ENCODE peak calls at places on chromosome 13, in seven cellular contexts. One of them, this sample, is unnamed.

GRCh38 chr13:43698009-43698408 is 88.8 kb downstream of the ENOX1 start:
- DNase-seq in IMR-90: no peak
- DNase-seq in H9: no peak
- DNase-seq in neuronal stem cell: no peak
- DNase-seq in mesendoderm: no peak
- DNase-seq in trophoblast cell: no peak
- DNase-seq in H1: no peak
- DNase-seq in this sample: no peak

GRCh38 chr13:112055417-112056206 is 11.3 kb upstream of the SOX1 start:
- DNase-seq in IMR-90: no peak
- DNase-seq in H9: peak
- DNase-seq in neuronal stem cell: no peak
- DNase-seq in mesendoderm: no peak
- DNase-seq in trophoblast cell: no peak
- DNase-seq in H1: no peak
- DNase-seq in this sample: no peak

GRCh38 chr13:113856716-113857065 is 7.2 kb downstream of the GAS6 start:
- DNase-seq in IMR-90: peak
- DNase-seq in H9: peak
- DNase-seq in neuronal stem cell: no peak
- DNase-seq in mesendoderm: no peak
- DNase-seq in trophoblast cell: no peak
- DNase-seq in H1: peak
- DNase-seq in this sample: peak

GRCh38 chr13:41428155-41428554 is 29.2 kb upstream of the RGCC start:
- DNase-seq in IMR-90: no peak
- DNase-seq in H9: peak
- DNase-seq in neuronal stem cell: peak
- DNase-seq in mesendoderm: peak
- DNase-seq in trophoblast cell: no peak
- DNase-seq in H1: peak
- DNase-seq in this sample: no peak

GRCh38 chr13:102658678-102659077 is 36.2 kb downstream of the METTL21C start:
- DNase-seq in IMR-90: no peak
- DNase-seq in H9: no peak
- DNase-seq in neuronal stem cell: no peak
- DNase-seq in mesendoderm: no peak
- DNase-seq in trophoblast cell: no peak
- DNase-seq in H1: no peak
- DNase-seq in this sample: no peak

GRCh38 chr13:28358673-28359072 is 136.3 kb downstream of the FLT1 start:
- DNase-seq in IMR-90: no peak
- DNase-seq in H9: no peak
- DNase-seq in neuronal stem cell: no peak
- DNase-seq in mesendoderm: no peak
- DNase-seq in trophoblast cell: no peak
- DNase-seq in H1: no peak
- DNase-seq in this sample: no peak

GRCh38 chr13:77511552-77511951 is 24.0 kb upstream of the SCEL start:
- DNase-seq in IMR-90: no peak
- DNase-seq in H9: no peak
- DNase-seq in neuronal stem cell: no peak
- DNase-seq in mesendoderm: no peak
- DNase-seq in trophoblast cell: no peak
- DNase-seq in H1: no peak
- DNase-seq in this sample: no peak

GRCh38 chr13:99307247-99307646 is at the start of gene GPR183:
- DNase-seq in IMR-90: peak
- DNase-seq in H9: no peak
- DNase-seq in neuronal stem cell: no peak
- DNase-seq in mesendoderm: no peak
- DNase-seq in trophoblast cell: peak
- DNase-seq in H1: no peak
- DNase-seq in this sample: peak

GRCh38 chr13:113877149-113877990 is 13.5 kb upstream of the GAS6 start:
- DNase-seq in IMR-90: no peak
- DNase-seq in H9: no peak
- DNase-seq in neuronal stem cell: no peak
- DNase-seq in mesendoderm: no peak
- DNase-seq in trophoblast cell: no peak
- DNase-seq in H1: no peak
- DNase-seq in this sample: no peak

GRCh38 chr13:32164622-32165268 is 133.2 kb downstream of the FRY start:
- DNase-seq in IMR-90: peak
- DNase-seq in H9: peak
- DNase-seq in neuronal stem cell: peak
- DNase-seq in mesendoderm: peak
- DNase-seq in trophoblast cell: peak
- DNase-seq in H1: peak
- DNase-seq in this sample: peak

GRCh38 chr13:110010433-110011135 is 224.2 kb upstream of the IRS2 start:
- DNase-seq in IMR-90: peak
- DNase-seq in H9: no peak
- DNase-seq in neuronal stem cell: no peak
- DNase-seq in mesendoderm: no peak
- DNase-seq in trophoblast cell: no peak
- DNase-seq in H1: no peak
- DNase-seq in this sample: peak

GRCh38 chr13:49539746-49540145 is 44.0 kb downstream of the PHF11 start:
- DNase-seq in IMR-90: no peak
- DNase-seq in H9: no peak
- DNase-seq in neuronal stem cell: no peak
- DNase-seq in mesendoderm: no peak
- DNase-seq in trophoblast cell: no peak
- DNase-seq in H1: no peak
- DNase-seq in this sample: no peak
- H3K4me2 ChIP-seq in IMR-90: no peak
- H3K4me2 ChIP-seq in H9: no peak
- H3K4me2 ChIP-seq in neuronal stem cell: no peak
- H3K4me2 ChIP-seq in mesendoderm: no peak
- H3K4me2 ChIP-seq in trophoblast cell: no peak
- H3K4me2 ChIP-seq in H1: no peak
- H3K4me2 ChIP-seq in this sample: no peak

DNA sequence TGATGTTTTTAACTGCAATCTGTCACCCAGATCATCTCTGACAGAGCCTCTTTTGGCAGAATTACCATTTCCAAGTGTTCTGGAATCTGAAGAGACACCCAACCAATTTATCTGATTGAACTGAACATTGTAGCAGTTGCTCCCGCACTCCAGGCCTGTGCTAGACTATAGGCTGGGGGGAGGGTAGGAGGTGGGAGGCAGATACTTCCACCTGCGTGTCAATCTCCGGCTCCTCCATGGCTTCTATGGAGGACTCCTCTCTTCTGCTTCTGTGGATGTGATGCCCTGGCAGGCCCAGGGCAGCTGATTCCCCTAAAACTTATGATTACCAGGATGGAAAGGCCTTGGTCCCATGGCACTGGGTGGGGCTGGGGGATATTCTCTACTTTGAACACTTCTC is 8.1 kb upstream of the TEX26 start:
- DNase-seq in IMR-90: no peak
- DNase-seq in H9: no peak
- DNase-seq in neuronal stem cell: no peak
- DNase-seq in mesendoderm: no peak
- DNase-seq in trophoblast cell: no peak
- DNase-seq in H1: no peak
- DNase-seq in this sample: no peak
- H2BK120ac ChIP-seq in IMR-90: no peak
- H2BK120ac ChIP-seq in H9: no peak
- H2BK120ac ChIP-seq in neuronal stem cell: no peak
- H2BK120ac ChIP-seq in mesendoderm: no peak
- H2BK120ac ChIP-seq in trophoblast cell: no peak
- H2BK120ac ChIP-seq in H1: no peak
- H2BK120ac ChIP-seq in this sample: no peak

GRCh38 chr13:50700664-50701266 is 142.7 kb downstream of the DLEU7 start:
- DNase-seq in IMR-90: no peak
- DNase-seq in H9: no peak
- DNase-seq in neuronal stem cell: no peak
- DNase-seq in mesendoderm: no peak
- DNase-seq in trophoblast cell: no peak
- DNase-seq in H1: no peak
- DNase-seq in this sample: no peak

GRCh38 chr13:50699874-50700663 is 143.4 kb downstream of the DLEU7 start:
- DNase-seq in IMR-90: no peak
- DNase-seq in H9: no peak
- DNase-seq in neuronal stem cell: no peak
- DNase-seq in mesendoderm: no peak
- DNase-seq in trophoblast cell: no peak
- DNase-seq in H1: no peak
- DNase-seq in this sample: no peak

GRCh38 chr13:50697746-50698526 is 145.6 kb downstream of the DLEU7 start:
- DNase-seq in IMR-90: no peak
- DNase-seq in H9: no peak
- DNase-seq in neuronal stem cell: no peak
- DNase-seq in mesendoderm: no peak
- DNase-seq in trophoblast cell: no peak
- DNase-seq in H1: no peak
- DNase-seq in this sample: no peak

GRCh38 chr13:50706505-50706904 is 137.0 kb downstream of the DLEU7 start:
- DNase-seq in IMR-90: no peak
- DNase-seq in H9: no peak
- DNase-seq in neuronal stem cell: no peak
- DNase-seq in mesendoderm: no peak
- DNase-seq in trophoblast cell: no peak
- DNase-seq in H1: no peak
- DNase-seq in this sample: no peak

GRCh38 chr13:50701469-50701868 is 142.0 kb downstream of the DLEU7 start:
- DNase-seq in IMR-90: no peak
- DNase-seq in H9: no peak
- DNase-seq in neuronal stem cell: no peak
- DNase-seq in mesendoderm: no peak
- DNase-seq in trophoblast cell: no peak
- DNase-seq in H1: no peak
- DNase-seq in this sample: no peak
- H3K4me2 ChIP-seq in IMR-90: no peak
- H3K4me2 ChIP-seq in H9: no peak
- H3K4me2 ChIP-seq in neuronal stem cell: no peak
- H3K4me2 ChIP-seq in mesendoderm: no peak
- H3K4me2 ChIP-seq in trophoblast cell: no peak
- H3K4me2 ChIP-seq in H1: no peak
- H3K4me2 ChIP-seq in this sample: no peak

DNA sequence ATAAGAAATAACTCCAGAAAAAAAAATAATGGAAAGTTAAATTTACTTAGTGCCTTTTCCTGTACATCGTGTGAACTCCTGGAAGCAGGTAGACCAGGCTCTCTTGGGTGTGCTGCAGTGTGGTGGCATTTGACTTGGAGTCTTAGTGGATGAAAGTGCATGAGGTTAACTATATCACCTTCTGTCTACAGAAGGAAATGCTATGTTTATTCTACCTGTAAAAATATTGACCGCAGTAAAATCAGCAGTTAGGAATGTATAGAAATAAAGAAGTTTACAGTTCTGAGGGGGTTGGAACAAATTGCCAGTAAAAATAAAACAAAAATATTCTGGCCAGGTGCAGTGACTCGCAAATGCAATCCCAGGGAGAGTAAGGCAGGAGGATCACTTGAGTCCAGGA is 722.1 kb downstream of the LIG4 start:
- DNase-seq in IMR-90: no peak
- DNase-seq in H9: no peak
- DNase-seq in neuronal stem cell: no peak
- DNase-seq in mesendoderm: no peak
- DNase-seq in trophoblast cell: no peak
- DNase-seq in H1: no peak
- DNase-seq in this sample: no peak
- H2BK120ac ChIP-seq in IMR-90: no peak
- H2BK120ac ChIP-seq in H9: no peak
- H2BK120ac ChIP-seq in neuronal stem cell: no peak
- H2BK120ac ChIP-seq in mesendoderm: no peak
- H2BK120ac ChIP-seq in trophoblast cell: no peak
- H2BK120ac ChIP-seq in H1: no peak
- H2BK120ac ChIP-seq in this sample: no peak

GRCh38 chr13:51882570-51883225 is 20.9 kb downstream of the CCDC70 start:
- DNase-seq in IMR-90: no peak
- DNase-seq in H9: no peak
- DNase-seq in neuronal stem cell: no peak
- DNase-seq in mesendoderm: no peak
- DNase-seq in trophoblast cell: no peak
- DNase-seq in H1: peak
- DNase-seq in this sample: no peak

GRCh38 chr13:51887441-51887840 is 25.7 kb downstream of the CCDC70 start:
- DNase-seq in IMR-90: no peak
- DNase-seq in H9: no peak
- DNase-seq in neuronal stem cell: no peak
- DNase-seq in mesendoderm: no peak
- DNase-seq in trophoblast cell: no peak
- DNase-seq in H1: no peak
- DNase-seq in this sample: no peak

GRCh38 chr13:51883226-51883600 is 21.4 kb downstream of the CCDC70 start:
- DNase-seq in IMR-90: no peak
- DNase-seq in H9: no peak
- DNase-seq in neuronal stem cell: no peak
- DNase-seq in mesendoderm: no peak
- DNase-seq in trophoblast cell: no peak
- DNase-seq in H1: no peak
- DNase-seq in this sample: no peak

GRCh38 chr13:51881296-51881695 is 19.5 kb downstream of the CCDC70 start:
- DNase-seq in IMR-90: no peak
- DNase-seq in H9: no peak
- DNase-seq in neuronal stem cell: no peak
- DNase-seq in mesendoderm: no peak
- DNase-seq in trophoblast cell: no peak
- DNase-seq in H1: no peak
- DNase-seq in this sample: no peak

DNA sequence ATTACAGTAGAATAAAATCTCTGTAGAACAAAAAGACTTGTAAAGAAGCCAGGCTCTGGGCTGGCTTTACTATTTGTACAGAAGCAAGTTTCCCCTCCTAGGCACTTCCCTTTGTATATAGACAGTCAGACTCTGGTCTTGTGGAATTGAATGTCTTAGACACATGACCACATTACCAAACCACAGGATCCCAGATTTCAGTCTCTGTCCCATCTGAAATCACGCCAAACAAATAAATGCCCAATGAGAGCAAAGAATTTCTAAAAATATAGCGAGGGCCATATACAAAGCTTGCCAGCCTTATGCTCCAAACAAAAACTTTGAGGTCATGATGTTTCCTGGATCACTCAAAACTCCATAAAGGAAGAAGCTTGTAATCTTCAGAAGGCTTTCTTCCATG is 23.9 kb downstream of the CCDC70 start:
- DNase-seq in IMR-90: no peak
- DNase-seq in H9: no peak
- DNase-seq in neuronal stem cell: no peak
- DNase-seq in mesendoderm: no peak
- DNase-seq in trophoblast cell: no peak
- DNase-seq in H1: no peak
- DNase-seq in this sample: no peak
- H3K4me2 ChIP-seq in IMR-90: no peak
- H3K4me2 ChIP-seq in H9: no peak
- H3K4me2 ChIP-seq in neuronal stem cell: no peak
- H3K4me2 ChIP-seq in mesendoderm: no peak
- H3K4me2 ChIP-seq in trophoblast cell: no peak
- H3K4me2 ChIP-seq in H1: no peak
- H3K4me2 ChIP-seq in this sample: no peak

DNA sequence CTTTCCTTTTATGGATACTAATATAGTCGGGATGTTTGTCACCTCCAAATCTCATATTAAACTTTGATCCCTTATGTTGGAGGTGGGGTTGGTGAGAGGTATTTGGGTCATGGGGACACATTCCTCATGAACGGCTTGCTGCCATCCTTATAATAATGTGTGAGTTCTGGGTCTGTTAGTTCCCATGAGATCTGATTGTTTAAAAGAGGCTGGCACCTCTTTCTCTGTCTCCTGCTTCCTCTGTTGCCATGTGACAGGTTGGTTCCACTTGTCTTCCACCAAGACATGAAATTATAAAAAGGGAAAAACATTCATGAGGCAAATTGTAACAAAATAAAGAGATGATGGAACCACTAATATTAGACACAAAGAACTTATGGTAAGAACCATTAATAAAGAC is 107.8 kb upstream of the ATXN8OS start:
- DNase-seq in IMR-90: no peak
- DNase-seq in H9: no peak
- DNase-seq in neuronal stem cell: no peak
- DNase-seq in mesendoderm: no peak
- DNase-seq in trophoblast cell: no peak
- DNase-seq in H1: no peak
- DNase-seq in this sample: no peak
- H2BK120ac ChIP-seq in IMR-90: no peak
- H2BK120ac ChIP-seq in H9: no peak
- H2BK120ac ChIP-seq in neuronal stem cell: no peak
- H2BK120ac ChIP-seq in mesendoderm: no peak
- H2BK120ac ChIP-seq in trophoblast cell: no peak
- H2BK120ac ChIP-seq in H1: no peak
- H2BK120ac ChIP-seq in this sample: no peak